ENCODE peak calls at places on chromosomes 7 and 10, in ten cellular contexts. N is fibroblast of gingiva; C is stimulated activated CD4-positive, alpha-beta T cell treated with anti-CD3 and anti-CD28 coated beads, Interleukin-15, amount 100 ng/mL, for 1 hour; I is activated CD8-positive, alpha-beta T cell treated with anti-CD3 and anti-CD28 coated beads for 36 hours; D is astrocyte of the hippocampus; V is left kidney; W is Panc1; Z is GM12878; Q is kidney glomerular epithelial cell; J is uterus. M is an unnamed sample.

GRCh38 chr10:97407211-97407951 is 6.2 kb upstream of the RRP12 start:
- DNase-seq in N (peak; percentile 72), C (no peak), I (peak; percentile 75), D (peak; percentile 84), V (peak; percentile 91), W (peak; percentile 84), Z (no peak), Q (peak; percentile 90), J (peak; percentile 39), M (peak; percentile 84)

GRCh38 chr7:142905759-142906158 is 20.2 kb upstream of the TRPV6 start:
- DNase-seq in N (no peak), C (no peak), I (no peak), D (no peak), V (no peak), W (no peak), Z (no peak), Q (no peak), J (no peak), M (no peak)

GRCh38 chr10:22986771-22987542 is 59.1 kb downstream of the ARMC3 start:
- DNase-seq in N (peak; percentile 27), C (no peak), I (no peak), D (peak; percentile 57), V (peak; percentile 71), W (no peak), Z (peak; percentile 24), Q (peak; percentile 20), J (no peak), M (peak; percentile 50)

GRCh38 chr7:100965723-100966541 is 3.4 kb upstream of the MUC12 start:
- DNase-seq in N (no peak), C (peak; percentile 66), I (peak; percentile 85), D (peak; percentile 82), V (peak; percentile 94), W (no peak), Z (no peak), Q (no peak), J (peak; percentile 39), M (peak; percentile 76)

GRCh38 chr7:79282051-79282694 is 171.3 kb downstream of the MAGI2 start:
- DNase-seq in N (peak; percentile 87), C (no peak), I (no peak), D (peak; percentile 77), V (peak; percentile 71), W (peak; percentile 73), Z (no peak), Q (peak; percentile 56), J (no peak), M (peak; percentile 71)

GRCh38 chr10:44382981-44383748 is 1.7 kb downstream of the CXCL12 start:
- DNase-seq in N (no peak), C (no peak), I (no peak), D (no peak), V (no peak), W (no peak), Z (no peak), Q (no peak), J (peak; percentile 18), M (no peak)

GRCh38 chr10:52566471-52567246 is 205.9 kb downstream of the MBL2 start:
- DNase-seq in N (peak; percentile 78), C (no peak), I (no peak), D (peak; percentile 64), V (peak; percentile 46), W (peak; percentile 58), Z (no peak), Q (peak; percentile 16), J (no peak), M (peak; percentile 61)

GRCh38 chr7:151161757-151162156 is 5.7 kb downstream of the GBX1 start:
- DNase-seq in N (no peak), C (no peak), I (no peak), D (no peak), V (no peak), W (no peak), Z (no peak), Q (no peak), J (no peak), M (no peak)